ENCODE peak calls at places on chromosome 4, in nine cellular contexts. D is BE2C, R is T follicular helper cell, H is pons, N is omental fat pad, Z is WERI-Rb-1, B is bronchial epithelial cell, A is left colon, S is WTC11. Y is an unnamed sample.

GRCh38 chr4:81565137-81565870 is 93.6 kb upstream of the RASGEF1B start:
- DNase-seq in D (no peak), R (no peak), H (peak), N (peak), Z (no peak), B (peak), A (peak), S (no peak), Y (no peak)

GRCh38 chr4:186765138-186765537 is 41.5 kb upstream of the FAT1 start:
- DNase-seq in D (peak), R (no peak), H (no peak), N (no peak), Z (no peak), B (no peak), A (peak), S (peak), Y (peak)

GRCh38 chr4:74109116-74109791 is 10.3 kb upstream of the CXCL2 start:
- DNase-seq in D (no peak), R (no peak), H (no peak), N (no peak), Z (no peak), B (peak), A (no peak), S (peak), Y (peak)

GRCh38 chr4:107838763-107839162 is 14.0 kb downstream of the SGMS2 start:
- DNase-seq in D (no peak), R (no peak), H (no peak), N (no peak), Z (no peak), B (peak), A (no peak), S (no peak), Y (no peak)

GRCh38 chr4:60805500-60806313 is 394.4 kb upstream of the ADGRL3 start:
- DNase-seq in D (no peak), R (no peak), H (peak), N (no peak), Z (peak), B (peak), A (no peak), S (no peak), Y (peak)

GRCh38 chr4:39932776-39933402 is 44.8 kb downstream of the PDS5A start:
- DNase-seq in D (no peak), R (no peak), H (no peak), N (no peak), Z (no peak), B (no peak), A (no peak), S (no peak), Y (no peak)

GRCh38 chr4:139642364-139642763 is 23.3 kb upstream of the MGST2 start:
- DNase-seq in D (no peak), R (no peak), H (no peak), N (no peak), Z (no peak), B (peak), A (no peak), S (no peak), Y (no peak)

GRCh38 chr4:2714071-2714770 is 41.9 kb downstream of the TNIP2 start:
- DNase-seq in D (peak), R (peak), H (no peak), N (no peak), Z (no peak), B (peak), A (no peak), S (no peak), Y (no peak)

GRCh38 chr4:20158195-20158594 is 93.5 kb upstream of the SLIT2 start:
- DNase-seq in D (no peak), R (no peak), H (no peak), N (no peak), Z (no peak), B (no peak), A (no peak), S (no peak), Y (no peak)

GRCh38 chr4:16250665-16251365 is 24.5 kb upstream of the TAPT1 start:
- DNase-seq in D (no peak), R (no peak), H (no peak), N (no peak), Z (no peak), B (peak), A (no peak), S (no peak), Y (peak)

GRCh38 chr4:1659104-1659725 is 24.9 kb downstream of the FAM53A start:
- DNase-seq in D (no peak), R (no peak), H (no peak), N (no peak), Z (no peak), B (no peak), A (no peak), S (no peak), Y (no peak)

GRCh38 chr4:38681283-38682066 is 17.5 kb downstream of the KLF3 start:
- DNase-seq in D (no peak), R (no peak), H (no peak), N (no peak), Z (no peak), B (no peak), A (no peak), S (no peak), Y (no peak)

GRCh38 chr4:155094421-155094820 is 114.0 kb upstream of the NPY2R start:
- DNase-seq in D (no peak), R (no peak), H (no peak), N (no peak), Z (no peak), B (no peak), A (no peak), S (no peak), Y (no peak)

GRCh38 chr4:76943129-76943620 is 6.4 kb upstream of the SEPTIN11 start:
- DNase-seq in D (no peak), R (no peak), H (no peak), N (no peak), Z (no peak), B (peak), A (no peak), S (no peak), Y (no peak)

GRCh38 chr4:148057425-148058020 is 325.6 kb downstream of the ARHGAP10 start:
- DNase-seq in D (no peak), R (no peak), H (no peak), N (no peak), Z (no peak), B (no peak), A (no peak), S (no peak), Y (no peak)

GRCh38 chr4:181952478-181952877 is 290.7 kb upstream of the TENM3 start:
- DNase-seq in D (peak), R (no peak), H (no peak), N (no peak), Z (no peak), B (peak), A (peak), S (no peak), Y (peak)

GRCh38 chr4:182552948-182553347 is 309.7 kb downstream of the TENM3 start:
- DNase-seq in D (no peak), R (no peak), H (no peak), N (no peak), Z (no peak), B (no peak), A (no peak), S (no peak), Y (no peak)

GRCh38 chr4:128596115-128596514 is 213.4 kb upstream of the JADE1 start:
- DNase-seq in D (no peak), R (no peak), H (no peak), N (no peak), Z (no peak), B (no peak), A (no peak), S (no peak), Y (no peak)

GRCh38 chr4:101169044-101170014 is 178.0 kb downstream of the PPP3CA start:
- DNase-seq in D (peak), R (peak), H (peak), N (no peak), Z (peak), B (peak), A (peak), S (peak), Y (peak)

GRCh38 chr4:75036046-75036445 is 103.1 kb downstream of the PARM1 start:
- DNase-seq in D (no peak), R (no peak), H (peak), N (no peak), Z (no peak), B (no peak), A (no peak), S (no peak), Y (no peak)

GRCh38 chr4:38905657-38906398 is 38.2 kb downstream of the FAM114A1 start:
- DNase-seq in D (no peak), R (no peak), H (no peak), N (no peak), Z (no peak), B (no peak), A (no peak), S (no peak), Y (no peak)

GRCh38 chr4:8202526-8203375 is 3.7 kb downstream of the SH3TC1 start:
- DNase-seq in D (no peak), R (no peak), H (no peak), N (no peak), Z (no peak), B (no peak), A (no peak), S (no peak), Y (no peak)